ENCODE peak calls at places on chromosomes 7 and 10, in five cellular contexts. N is amniotic stem cell, C is sciatic nerve, H is fibroblast of mammary gland, F is HTR-8/SVneo. T is an unnamed sample.

GRCh38 chr10:3783721-3784432 is 1.1 kb downstream of the KLF6 start:
- DNase-seq in H (peak; percentile 56), C (peak; percentile 87), N (no peak), F (no peak), T (peak; percentile 64)

GRCh38 chr10:54064215-54064614 is 736.8 kb downstream of the PCDH15 start:
- DNase-seq in C (no peak), H (no peak), F (no peak), N (no peak), T (no peak)

GRCh38 chr7:131189488-131189887 is 138.2 kb upstream of the MKLN1 start:
- DNase-seq in N (no peak), H (no peak), F (no peak), C (no peak), T (no peak)

GRCh38 chr7:101450064-101450463 is 87.4 kb downstream of the COL26A1 start:
- DNase-seq in H (no peak), F (no peak), C (no peak), N (no peak), T (no peak)

GRCh38 chr10:3625959-3626751 is 158.9 kb downstream of the KLF6 start:
- DNase-seq in F (peak; percentile 19), H (peak; percentile 71), C (no peak), N (no peak), T (no peak)

GRCh38 chr10:61478621-61479312 is 25.6 kb upstream of the TMEM26 start:
- DNase-seq in N (no peak), C (no peak), H (peak; percentile 14), F (no peak), T (no peak)

GRCh38 chr10:103833731-103834365 is 21.5 kb downstream of the SH3PXD2A start:
- DNase-seq in H (peak; percentile 78), N (no peak), F (no peak), C (peak; percentile 81), T (no peak)

GRCh38 chr7:151313857-151314256 is 27.8 kb upstream of the NUB1 start:
- DNase-seq in H (peak; percentile 60), F (no peak), C (peak; percentile 71), N (no peak), T (no peak)

GRCh38 chr10:76786673-76787072 is 850.9 kb downstream of the KCNMA1 start:
- DNase-seq in C (no peak), F (peak; percentile 10), H (no peak), N (no peak), T (no peak)

GRCh38 chr7:151820486-151821105 is 56.3 kb downstream of the PRKAG2 start:
- DNase-seq in N (no peak), C (no peak), F (no peak), H (no peak), T (no peak)

GRCh38 chr7:50155755-50156154 is 62.7 kb upstream of the ZPBP start:
- DNase-seq in H (no peak), N (no peak), C (no peak), F (no peak), T (no peak)

GRCh38 chr7:40470111-40470736 is 335.4 kb downstream of the SUGCT start:
- DNase-seq in N (peak; percentile 13), F (no peak), C (no peak), H (peak; percentile 57), T (no peak)

GRCh38 chr10:86652361-86653202 is 1.8 kb upstream of the OPN4 start:
- DNase-seq in F (no peak), N (no peak), C (peak; percentile 42), H (no peak), T (no peak)

GRCh38 chr7:36291387-36292316 is 98.0 kb upstream of the ANLN start:
- DNase-seq in C (peak; percentile 92), H (peak; percentile 78), F (peak; percentile 87), N (peak; percentile 70), T (peak; percentile 66)

GRCh38 chr10:122267849-122268737 is 3.0 kb upstream of the BTBD16 start:
- DNase-seq in C (no peak), F (peak; percentile 64), N (no peak), H (peak; percentile 37), T (peak; percentile 45)

GRCh38 chr7:11831727-11832495 is at the start of gene THSD7A:
- DNase-seq in F (peak; percentile 36), N (no peak), C (peak; percentile 54), H (peak; percentile 3), T (no peak)

GRCh38 chr10:48594799-48595198 is 10.1 kb downstream of the ARHGAP22 start:
- DNase-seq in N (no peak), F (no peak), H (no peak), C (no peak), T (no peak)

GRCh38 chr7:7841027-7841426 is 122.6 kb upstream of the RPA3 start:
- DNase-seq in F (no peak), N (no peak), C (no peak), H (no peak), T (no peak)